ENCODE peak calls at places on chromosomes 13 and 19, in six cellular contexts. One of them, this sample, is unnamed.

GRCh38 chr13:43057653-43058317 is 34.4 kb downstream of the DNAJC15 start:
- DNase-seq in activated CD4-positive, alpha-beta memory T cell treated with anti-CD3 and anti-CD28 coated beads for 36 hours: peak; percentile 49
- DNase-seq in T follicular helper cell: peak; percentile 67
- DNase-seq in HT-29: peak; percentile 70
- DNase-seq in caudate nucleus: no peak
- DNase-seq in NCI-H69: peak; percentile 86
- DNase-seq in this sample: no peak

GRCh38 chr19:45159204-45159970 is 1.4 kb downstream of the NKPD1 start:
- DNase-seq in HT-29: no peak
- DNase-seq in activated CD4-positive, alpha-beta memory T cell treated with anti-CD3 and anti-CD28 coated beads for 36 hours: no peak
- DNase-seq in T follicular helper cell: no peak
- DNase-seq in NCI-H69: no peak
- DNase-seq in caudate nucleus: no peak
- DNase-seq in this sample: no peak

GRCh38 chr19:39710333-39710890 is 6.1 kb downstream of the LGALS14 start:
- DNase-seq in caudate nucleus: no peak
- DNase-seq in NCI-H69: no peak
- DNase-seq in activated CD4-positive, alpha-beta memory T cell treated with anti-CD3 and anti-CD28 coated beads for 36 hours: no peak
- DNase-seq in T follicular helper cell: no peak
- DNase-seq in HT-29: no peak
- DNase-seq in this sample: no peak

GRCh38 chr13:21608961-21609360 is 5.0 kb upstream of the MICU2 start:
- DNase-seq in T follicular helper cell: no peak
- DNase-seq in NCI-H69: no peak
- DNase-seq in activated CD4-positive, alpha-beta memory T cell treated with anti-CD3 and anti-CD28 coated beads for 36 hours: no peak
- DNase-seq in caudate nucleus: no peak
- DNase-seq in HT-29: no peak
- DNase-seq in this sample: no peak

GRCh38 chr13:101988140-101988539 is 413.7 kb downstream of the FGF14 start:
- DNase-seq in activated CD4-positive, alpha-beta memory T cell treated with anti-CD3 and anti-CD28 coated beads for 36 hours: no peak
- DNase-seq in caudate nucleus: no peak
- DNase-seq in HT-29: no peak
- DNase-seq in T follicular helper cell: no peak
- DNase-seq in NCI-H69: no peak
- DNase-seq in this sample: no peak

GRCh38 chr19:1014161-1015060 is 6.5 kb downstream of the TMEM259 start:
- DNase-seq in activated CD4-positive, alpha-beta memory T cell treated with anti-CD3 and anti-CD28 coated beads for 36 hours: no peak
- DNase-seq in HT-29: no peak
- DNase-seq in caudate nucleus: no peak
- DNase-seq in NCI-H69: no peak
- DNase-seq in T follicular helper cell: no peak
- DNase-seq in this sample: no peak

GRCh38 chr19:48351341-48351752 is 12.4 kb downstream of the TMEM143 start:
- DNase-seq in NCI-H69: peak; percentile 82
- DNase-seq in activated CD4-positive, alpha-beta memory T cell treated with anti-CD3 and anti-CD28 coated beads for 36 hours: peak; percentile 89
- DNase-seq in caudate nucleus: no peak
- DNase-seq in T follicular helper cell: peak; percentile 66
- DNase-seq in HT-29: peak; percentile 89
- DNase-seq in this sample: no peak

GRCh38 chr19:18488403-18488723 is 33.5 kb downstream of the ELL start:
- DNase-seq in NCI-H69: no peak
- DNase-seq in activated CD4-positive, alpha-beta memory T cell treated with anti-CD3 and anti-CD28 coated beads for 36 hours: no peak
- DNase-seq in T follicular helper cell: no peak
- DNase-seq in caudate nucleus: no peak
- DNase-seq in HT-29: peak; percentile 37
- DNase-seq in this sample: no peak

GRCh38 chr13:49421391-49421790 is 22.5 kb downstream of the CAB39L start:
- DNase-seq in caudate nucleus: no peak
- DNase-seq in HT-29: peak; percentile 28
- DNase-seq in activated CD4-positive, alpha-beta memory T cell treated with anti-CD3 and anti-CD28 coated beads for 36 hours: peak; percentile 43
- DNase-seq in NCI-H69: peak; percentile 31
- DNase-seq in T follicular helper cell: no peak
- DNase-seq in this sample: no peak

GRCh38 chr13:88932950-88933349 is 1261.8 kb downstream of the SLITRK5 start:
- DNase-seq in HT-29: no peak
- DNase-seq in activated CD4-positive, alpha-beta memory T cell treated with anti-CD3 and anti-CD28 coated beads for 36 hours: no peak
- DNase-seq in NCI-H69: no peak
- DNase-seq in T follicular helper cell: no peak
- DNase-seq in caudate nucleus: no peak
- DNase-seq in this sample: no peak

GRCh38 chr13:33787051-33787591 is 30.8 kb upstream of the RFC3 start:
- DNase-seq in caudate nucleus: no peak
- DNase-seq in HT-29: no peak
- DNase-seq in activated CD4-positive, alpha-beta memory T cell treated with anti-CD3 and anti-CD28 coated beads for 36 hours: peak; percentile 10
- DNase-seq in NCI-H69: no peak
- DNase-seq in T follicular helper cell: no peak
- DNase-seq in this sample: no peak

GRCh38 chr13:20414475-20415287 is 111.0 kb downstream of the CRYL1 start:
- DNase-seq in NCI-H69: no peak
- DNase-seq in activated CD4-positive, alpha-beta memory T cell treated with anti-CD3 and anti-CD28 coated beads for 36 hours: no peak
- DNase-seq in HT-29: peak; percentile 71
- DNase-seq in T follicular helper cell: no peak
- DNase-seq in caudate nucleus: no peak
- DNase-seq in this sample: no peak

GRCh38 chr13:32408999-32409313 is 19.0 kb downstream of the N4BP2L1 start:
- DNase-seq in NCI-H69: peak; percentile 80
- DNase-seq in activated CD4-positive, alpha-beta memory T cell treated with anti-CD3 and anti-CD28 coated beads for 36 hours: no peak
- DNase-seq in T follicular helper cell: no peak
- DNase-seq in HT-29: no peak
- DNase-seq in caudate nucleus: no peak
- DNase-seq in this sample: no peak

GRCh38 chr19:2751438-2751830 is 11.6 kb upstream of the SLC39A3 start:
- DNase-seq in HT-29: no peak
- DNase-seq in NCI-H69: no peak
- DNase-seq in activated CD4-positive, alpha-beta memory T cell treated with anti-CD3 and anti-CD28 coated beads for 36 hours: no peak
- DNase-seq in caudate nucleus: no peak
- DNase-seq in T follicular helper cell: no peak
- DNase-seq in this sample: no peak

GRCh38 chr19:3570619-3571018 is 2.1 kb upstream of the HMG20B start:
- DNase-seq in HT-29: no peak
- DNase-seq in T follicular helper cell: no peak
- DNase-seq in NCI-H69: peak; percentile 84
- DNase-seq in caudate nucleus: peak; percentile 48
- DNase-seq in activated CD4-positive, alpha-beta memory T cell treated with anti-CD3 and anti-CD28 coated beads for 36 hours: no peak
- DNase-seq in this sample: peak; percentile 32

GRCh38 chr13:43003010-43003409 is 11.0 kb upstream of the EPSTI1 start:
- DNase-seq in T follicular helper cell: no peak
- DNase-seq in NCI-H69: no peak
- DNase-seq in caudate nucleus: no peak
- DNase-seq in activated CD4-positive, alpha-beta memory T cell treated with anti-CD3 and anti-CD28 coated beads for 36 hours: no peak
- DNase-seq in HT-29: no peak
- DNase-seq in this sample: no peak

GRCh38 chr19:12880551-12881171 is 588 bp downstream of the DNASE2 start:
- DNase-seq in caudate nucleus: no peak
- DNase-seq in T follicular helper cell: no peak
- DNase-seq in HT-29: no peak
- DNase-seq in activated CD4-positive, alpha-beta memory T cell treated with anti-CD3 and anti-CD28 coated beads for 36 hours: peak; percentile 30
- DNase-seq in NCI-H69: peak; percentile 76
- DNase-seq in this sample: peak; percentile 28

GRCh38 chr19:17510220-17510993 is 1.0 kb upstream of the PGLS start:
- DNase-seq in NCI-H69: no peak
- DNase-seq in activated CD4-positive, alpha-beta memory T cell treated with anti-CD3 and anti-CD28 coated beads for 36 hours: no peak
- DNase-seq in HT-29: no peak
- DNase-seq in T follicular helper cell: no peak
- DNase-seq in caudate nucleus: no peak
- DNase-seq in this sample: no peak

GRCh38 chr19:7975037-7975436 is 30.4 kb downstream of the ELAVL1 start:
- DNase-seq in caudate nucleus: peak; percentile 22
- DNase-seq in NCI-H69: no peak
- DNase-seq in HT-29: no peak
- DNase-seq in activated CD4-positive, alpha-beta memory T cell treated with anti-CD3 and anti-CD28 coated beads for 36 hours: no peak
- DNase-seq in T follicular helper cell: no peak
- DNase-seq in this sample: peak; percentile 74

GRCh38 chr13:40432018-40432978 is 234.1 kb downstream of the FOXO1 start:
- DNase-seq in NCI-H69: no peak
- DNase-seq in activated CD4-positive, alpha-beta memory T cell treated with anti-CD3 and anti-CD28 coated beads for 36 hours: no peak
- DNase-seq in caudate nucleus: no peak
- DNase-seq in HT-29: no peak
- DNase-seq in T follicular helper cell: no peak
- DNase-seq in this sample: no peak

GRCh38 chr19:30001794-30002193 is 59.8 kb downstream of the URI1 start:
- DNase-seq in activated CD4-positive, alpha-beta memory T cell treated with anti-CD3 and anti-CD28 coated beads for 36 hours: no peak
- DNase-seq in HT-29: peak; percentile 17
- DNase-seq in T follicular helper cell: no peak
- DNase-seq in NCI-H69: peak; percentile 10
- DNase-seq in caudate nucleus: no peak
- DNase-seq in this sample: no peak

GRCh38 chr19:29785955-29786589 is 25.7 kb upstream of the CCNE1 start:
- DNase-seq in caudate nucleus: no peak
- DNase-seq in HT-29: no peak
- DNase-seq in NCI-H69: peak; percentile 27
- DNase-seq in activated CD4-positive, alpha-beta memory T cell treated with anti-CD3 and anti-CD28 coated beads for 36 hours: peak; percentile 42
- DNase-seq in T follicular helper cell: no peak
- DNase-seq in this sample: no peak

GRCh38 chr13:78910147-78910546 is 251.2 kb upstream of the OBI1 start:
- DNase-seq in caudate nucleus: no peak
- DNase-seq in activated CD4-positive, alpha-beta memory T cell treated with anti-CD3 and anti-CD28 coated beads for 36 hours: no peak
- DNase-seq in HT-29: no peak
- DNase-seq in T follicular helper cell: no peak
- DNase-seq in NCI-H69: no peak
- DNase-seq in this sample: no peak

GRCh38 chr19:3358392-3358918 is 7.9 kb upstream of the NFIC start:
- DNase-seq in caudate nucleus: no peak
- DNase-seq in HT-29: no peak
- DNase-seq in T follicular helper cell: no peak
- DNase-seq in NCI-H69: peak; percentile 54
- DNase-seq in activated CD4-positive, alpha-beta memory T cell treated with anti-CD3 and anti-CD28 coated beads for 36 hours: no peak
- DNase-seq in this sample: no peak

GRCh38 chr19:55152017-55152416 is 3.0 kb upstream of the TNNT1 start:
- DNase-seq in T follicular helper cell: no peak
- DNase-seq in HT-29: peak; percentile 53
- DNase-seq in caudate nucleus: no peak
- DNase-seq in activated CD4-positive, alpha-beta memory T cell treated with anti-CD3 and anti-CD28 coated beads for 36 hours: no peak
- DNase-seq in NCI-H69: peak; percentile 81
- DNase-seq in this sample: no peak

GRCh38 chr13:92896842-92897241 is 329.8 kb upstream of the GPC6 start:
- DNase-seq in T follicular helper cell: no peak
- DNase-seq in activated CD4-positive, alpha-beta memory T cell treated with anti-CD3 and anti-CD28 coated beads for 36 hours: no peak
- DNase-seq in NCI-H69: peak; percentile 84
- DNase-seq in caudate nucleus: no peak
- DNase-seq in HT-29: peak; percentile 21
- DNase-seq in this sample: no peak

GRCh38 chr13:43305416-43305815 is 282.0 kb downstream of the DNAJC15 start:
- DNase-seq in NCI-H69: peak; percentile 33
- DNase-seq in caudate nucleus: no peak
- DNase-seq in activated CD4-positive, alpha-beta memory T cell treated with anti-CD3 and anti-CD28 coated beads for 36 hours: no peak
- DNase-seq in HT-29: no peak
- DNase-seq in T follicular helper cell: no peak
- DNase-seq in this sample: no peak

GRCh38 chr13:40682449-40683240 is 16.2 kb upstream of the FOXO1 start:
- DNase-seq in caudate nucleus: no peak
- DNase-seq in T follicular helper cell: no peak
- DNase-seq in activated CD4-positive, alpha-beta memory T cell treated with anti-CD3 and anti-CD28 coated beads for 36 hours: no peak
- DNase-seq in NCI-H69: peak; percentile 36
- DNase-seq in HT-29: peak; percentile 63
- DNase-seq in this sample: no peak

GRCh38 chr19:17542793-17543582 is 12.5 kb upstream of the COLGALT1 start:
- DNase-seq in T follicular helper cell: no peak
- DNase-seq in activated CD4-positive, alpha-beta memory T cell treated with anti-CD3 and anti-CD28 coated beads for 36 hours: no peak
- DNase-seq in HT-29: no peak
- DNase-seq in caudate nucleus: no peak
- DNase-seq in NCI-H69: no peak
- DNase-seq in this sample: no peak

GRCh38 chr13:98265669-98266551 is 88.8 kb upstream of the RNF113B start:
- DNase-seq in caudate nucleus: no peak
- DNase-seq in NCI-H69: no peak
- DNase-seq in T follicular helper cell: no peak
- DNase-seq in HT-29: peak; percentile 89
- DNase-seq in activated CD4-positive, alpha-beta memory T cell treated with anti-CD3 and anti-CD28 coated beads for 36 hours: no peak
- DNase-seq in this sample: no peak

GRCh38 chr13:113402471-113403254 is 38.7 kb upstream of the GRTP1 start:
- DNase-seq in HT-29: no peak
- DNase-seq in T follicular helper cell: no peak
- DNase-seq in caudate nucleus: no peak
- DNase-seq in NCI-H69: no peak
- DNase-seq in activated CD4-positive, alpha-beta memory T cell treated with anti-CD3 and anti-CD28 coated beads for 36 hours: peak; percentile 6
- DNase-seq in this sample: no peak

GRCh38 chr19:34365463-34366401 is 736 bp downstream of the GPI start:
- DNase-seq in caudate nucleus: no peak
- DNase-seq in activated CD4-positive, alpha-beta memory T cell treated with anti-CD3 and anti-CD28 coated beads for 36 hours: peak; percentile 38
- DNase-seq in NCI-H69: peak; percentile 66
- DNase-seq in HT-29: peak; percentile 58
- DNase-seq in T follicular helper cell: no peak
- DNase-seq in this sample: peak; percentile 44

GRCh38 chr13:62875118-62875640 is 1459.5 kb upstream of the PCDH20 start:
- DNase-seq in HT-29: no peak
- DNase-seq in activated CD4-positive, alpha-beta memory T cell treated with anti-CD3 and anti-CD28 coated beads for 36 hours: no peak
- DNase-seq in NCI-H69: peak; percentile 88
- DNase-seq in T follicular helper cell: no peak
- DNase-seq in caudate nucleus: no peak
- DNase-seq in this sample: no peak

GRCh38 chr19:44741841-44742352 is 6.6 kb upstream of the BCL3 start:
- DNase-seq in T follicular helper cell: no peak
- DNase-seq in activated CD4-positive, alpha-beta memory T cell treated with anti-CD3 and anti-CD28 coated beads for 36 hours: peak; percentile 63
- DNase-seq in NCI-H69: peak; percentile 91
- DNase-seq in HT-29: peak; percentile 100
- DNase-seq in caudate nucleus: peak; percentile 60
- DNase-seq in this sample: peak; percentile 54

GRCh38 chr13:112999414-113000177 is 30.6 kb downstream of the MCF2L start:
- DNase-seq in caudate nucleus: no peak
- DNase-seq in T follicular helper cell: no peak
- DNase-seq in activated CD4-positive, alpha-beta memory T cell treated with anti-CD3 and anti-CD28 coated beads for 36 hours: no peak
- DNase-seq in NCI-H69: no peak
- DNase-seq in HT-29: no peak
- DNase-seq in this sample: no peak

GRCh38 chr13:71979616-71980015 is 112.6 kb upstream of the DACH1 start:
- DNase-seq in NCI-H69: peak; percentile 89
- DNase-seq in T follicular helper cell: no peak
- DNase-seq in caudate nucleus: no peak
- DNase-seq in activated CD4-positive, alpha-beta memory T cell treated with anti-CD3 and anti-CD28 coated beads for 36 hours: no peak
- DNase-seq in HT-29: peak; percentile 20
- DNase-seq in this sample: no peak